ENCODE peak calls at places on chromosome 13, in seven cellular contexts. R, X, A, S, Z, J and E are unnamed samples.
A peak's percentile ranks its signal among the peaks of the same experiment; 100 is the strongest.

GRCh38 chr13:46235259-46235658 is 23.5 kb downstream of the LRRC63 start:
- DNase-seq in R (no peak), X (no peak), A (no peak), S (no peak), Z (no peak), J (no peak), E (no peak)

GRCh38 chr13:24614306-24615080 is 65.7 kb upstream of the ATP12A start:
- DNase-seq in R (no peak), X (no peak), A (no peak), S (no peak), Z (no peak), J (no peak), E (no peak)

GRCh38 chr13:93472897-93473296 is 246.3 kb downstream of the GPC6 start:
- DNase-seq in R (no peak), X (no peak), A (no peak), S (no peak), Z (no peak), J (no peak), E (no peak)

GRCh38 chr13:41465215-41465907 is 8.0 kb downstream of the RGCC start:
- DNase-seq in R (peak; percentile 24), X (no peak), A (peak; percentile 72), S (peak; percentile 50), Z (peak; percentile 94), J (peak; percentile 52), E (peak; percentile 95)

GRCh38 chr13:56351041-56351440 is 789.7 kb upstream of the PRR20A start:
- DNase-seq in R (no peak), X (no peak), A (no peak), S (no peak), Z (no peak), J (no peak), E (no peak)

GRCh38 chr13:19089315-19089714 is 92.3 kb downstream of the TUBA3C start:
- DNase-seq in R (no peak), X (no peak), A (no peak), S (no peak), Z (no peak), J (no peak), E (no peak)

GRCh38 chr13:75181906-75182305 is 300.1 kb downstream of the TBC1D4 start:
- DNase-seq in R (no peak), X (no peak), A (no peak), S (no peak), Z (peak; percentile 76), J (no peak), E (no peak)

GRCh38 chr13:76225815-76226489 is 589.8 kb downstream of the LMO7 start:
- DNase-seq in R (no peak), X (no peak), A (peak; percentile 52), S (no peak), Z (peak; percentile 90), J (no peak), E (no peak)

GRCh38 chr13:65133094-65133493 is 2097.0 kb downstream of the PCDH9 start:
- DNase-seq in R (no peak), X (no peak), A (no peak), S (no peak), Z (no peak), J (no peak), E (no peak)

GRCh38 chr13:78940444-78940843 is 281.5 kb upstream of the OBI1 start:
- DNase-seq in R (no peak), X (no peak), A (no peak), S (no peak), Z (no peak), J (no peak), E (no peak)

GRCh38 chr13:34734932-34735331 is 207.1 kb upstream of the NBEA start:
- DNase-seq in R (no peak), X (no peak), A (no peak), S (no peak), Z (no peak), J (no peak), E (no peak)

GRCh38 chr13:98853791-98854191 is 101.3 kb upstream of the SLC15A1 start:
- DNase-seq in R (no peak), X (no peak), A (no peak), S (no peak), Z (peak; percentile 56), J (peak; percentile 31), E (no peak)

GRCh38 chr13:102401305-102401704 is 543 bp downstream of the FGF14 start:
- DNase-seq in R (no peak), X (no peak), A (no peak), S (no peak), Z (no peak), J (no peak), E (no peak)

GRCh38 chr13:101880581-101880980 is 428.1 kb downstream of the ITGBL1 start:
- DNase-seq in R (no peak), X (no peak), A (no peak), S (no peak), Z (no peak), J (no peak), E (no peak)

GRCh38 chr13:85997587-85997986 is 198.4 kb upstream of the SLITRK6 start:
- DNase-seq in R (no peak), X (no peak), A (no peak), S (no peak), Z (no peak), J (no peak), E (no peak)

GRCh38 chr13:41411060-41411459 is 46.3 kb upstream of the RGCC start:
- DNase-seq in R (no peak), X (no peak), A (no peak), S (no peak), Z (no peak), J (no peak), E (no peak)

GRCh38 chr13:25625361-25625760 is 253.6 kb downstream of the ATP8A2 start:
- DNase-seq in R (no peak), X (no peak), A (no peak), S (no peak), Z (no peak), J (no peak), E (no peak)

GRCh38 chr13:95267662-95268369 is 33.4 kb downstream of the ABCC4 start:
- DNase-seq in R (no peak), X (no peak), A (no peak), S (no peak), Z (peak; percentile 96), J (peak; percentile 33), E (no peak)

GRCh38 chr13:42544246-42544915 is 29.6 kb upstream of the TNFSF11 start:
- DNase-seq in R (no peak), X (no peak), A (no peak), S (no peak), Z (no peak), J (no peak), E (no peak)

GRCh38 chr13:80235559-80236296 is 105.2 kb downstream of the SPRY2 start:
- DNase-seq in R (no peak), X (no peak), A (no peak), S (no peak), Z (no peak), J (no peak), E (no peak)

GRCh38 chr13:77207943-77208342 is 119.0 kb downstream of the MYCBP2 start:
- DNase-seq in R (no peak), X (no peak), A (no peak), S (no peak), Z (peak; percentile 96), J (no peak), E (no peak)

GRCh38 chr13:28719656-28720055 is 886 bp upstream of the SLC46A3 start:
- DNase-seq in R (no peak), X (no peak), A (no peak), S (no peak), Z (peak; percentile 54), J (no peak), E (no peak)

DNA sequence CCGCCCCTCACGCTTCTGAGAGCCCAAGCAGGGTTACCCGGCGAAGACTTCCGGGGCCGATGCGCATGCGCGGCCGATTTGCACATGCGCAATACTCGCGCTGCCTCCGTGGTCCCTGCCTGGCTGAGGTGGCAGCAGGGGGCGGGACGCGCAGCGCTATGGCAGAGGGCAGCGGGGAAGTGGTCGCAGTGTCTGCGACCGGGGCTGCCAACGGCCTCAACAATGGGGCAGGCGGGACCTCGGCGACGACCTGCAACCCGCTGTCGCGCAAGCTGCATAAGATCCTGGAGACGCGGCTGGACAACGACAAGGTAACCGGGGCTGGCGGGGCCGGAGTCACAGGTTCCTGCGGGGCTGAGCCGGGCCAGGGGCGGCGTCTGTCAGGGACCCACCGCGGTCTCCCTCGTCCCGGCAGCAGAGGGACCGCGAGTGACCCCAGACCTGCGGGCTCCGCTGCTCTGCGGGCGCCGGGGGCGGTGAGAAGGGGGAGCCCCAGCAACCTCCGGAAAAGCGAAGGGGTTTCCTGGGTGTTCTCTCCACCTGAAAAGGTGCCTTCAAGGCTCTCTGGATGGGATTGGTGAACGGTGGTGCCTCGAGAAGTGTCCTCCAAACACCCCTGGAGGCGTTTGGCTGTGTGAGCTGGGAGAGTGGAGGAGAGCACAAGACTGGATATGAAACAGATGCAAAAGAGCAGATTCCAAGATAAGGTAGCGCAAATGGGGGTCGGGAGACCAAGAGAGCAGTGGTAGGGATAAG is at the start of gene COG6:
- DNase-seq in R (peak; percentile 39), X (peak; percentile 90), A (peak; percentile 93), S (peak; percentile 74), Z (peak; percentile 80), J (peak; percentile 92), E (peak; percentile 91)
- TF ChIP-seq POLR2A in R (no peak), X (no peak), A (peak; percentile 66), S (no peak), Z (peak; percentile 40), J (no peak), E (no peak)

DNA sequence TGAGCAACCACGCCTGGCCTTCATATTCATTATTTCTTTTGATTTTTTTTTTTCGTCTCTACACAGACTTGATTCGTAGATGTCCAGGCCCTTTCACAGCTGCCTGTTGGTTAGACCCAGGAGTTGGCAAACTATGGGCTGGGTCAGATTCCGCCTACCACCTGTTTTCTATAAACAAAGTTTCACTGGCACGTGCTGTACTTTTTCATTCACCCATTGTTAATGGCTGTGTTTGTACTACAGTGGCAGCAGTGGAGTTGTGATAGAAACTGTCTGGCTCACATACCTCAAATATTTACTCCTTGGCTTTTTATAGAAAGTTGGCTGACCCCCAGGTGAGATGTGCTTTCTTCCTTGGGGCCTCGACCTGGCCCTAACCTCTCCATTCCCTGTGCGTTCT is 72.9 kb upstream of the TEX29 start:
- DNase-seq in R (no peak), X (no peak), A (no peak), S (peak; percentile 22), Z (no peak), J (peak; percentile 75), E (no peak)
- H3K27ac ChIP-seq in R (no peak overlapping the region), X (no peak overlapping the region), A (peak overlapping the region; percentile 35), S (peak overlapping the region; percentile 40), Z (no peak overlapping the region), J (peak overlapping the region; percentile 31), E (no peak overlapping the region)

DNA sequence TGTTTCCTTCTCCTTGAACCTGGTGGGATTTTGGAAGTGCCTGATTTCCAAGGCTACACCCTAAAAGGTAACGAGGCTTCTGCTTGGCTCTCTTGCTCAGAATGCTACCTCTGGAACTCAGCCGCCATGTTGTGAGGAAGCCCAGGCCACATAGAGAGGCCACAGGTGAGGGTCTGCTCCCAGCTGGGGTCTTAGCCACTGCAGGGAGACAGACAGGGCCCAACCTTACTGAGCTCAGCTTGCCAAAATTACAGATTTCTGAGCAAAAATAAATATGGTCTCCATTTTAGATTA is 61.4 kb downstream of the GPR12 start:
- DNase-seq in R (no peak), X (no peak), A (no peak), S (no peak), Z (no peak), J (no peak), E (no peak)
- H3K4me3 ChIP-seq in R (no peak overlapping the region), X (no peak overlapping the region), A (no peak overlapping the region), S (no peak overlapping the region), Z (no peak overlapping the region), J (no peak overlapping the region), E (no peak overlapping the region)

DNA sequence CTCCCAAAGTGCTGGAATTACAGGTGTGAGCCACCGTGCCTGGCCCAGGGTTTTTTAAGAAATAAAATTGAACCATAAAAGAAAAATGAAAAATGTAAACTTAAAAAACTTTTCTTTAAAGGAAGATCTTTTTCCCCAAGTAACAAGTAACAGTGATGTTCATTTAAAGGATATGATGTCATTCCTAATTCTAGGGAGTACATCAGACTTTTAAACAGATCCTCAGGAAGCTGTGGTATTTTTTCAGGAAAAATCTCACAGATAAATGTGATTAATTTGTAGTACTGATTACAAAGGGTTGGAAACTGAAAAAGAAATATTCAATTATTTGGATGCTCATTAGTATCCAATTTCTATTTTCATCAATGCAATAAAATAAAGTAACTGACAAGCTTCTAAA is 14.6 kb upstream of the EEF1AKMT1 start:
- DNase-seq in R (no peak), X (no peak), A (no peak), S (no peak), Z (peak; percentile 26), J (no peak), E (no peak)
- TF ChIP-seq POLR2A in R (no peak), X (no peak), A (no peak), S (no peak), Z (no peak), J (no peak), E (no peak)